ENCODE peak calls at places on chromosomes 5 and 9, in nine cellular contexts. One of them, this sample, is unnamed.

GRCh38 chr9:35827486-35827885 is 1.0 kb downstream of the FAM221B start:
- DNase-seq in A549: no peak
- DNase-seq in Peyer's patch: no peak
- DNase-seq in uterus: no peak
- DNase-seq in stimulated activated CD4-positive, alpha-beta T cell treated with anti-CD3 and anti-CD28 coated beads, Interleukin-4, amount 100 ng/mL, for 1 hour: no peak
- DNase-seq in fibroblast of gingiva: peak; percentile 48
- DNase-seq in posterior cingulate gyrus: no peak
- DNase-seq in NCI-H1105: no peak
- DNase-seq in OCI-M1: no peak
- DNase-seq in this sample: no peak

GRCh38 chr9:19618816-19619215 is 170.0 kb downstream of the SLC24A2 start:
- DNase-seq in A549: no peak
- DNase-seq in Peyer's patch: no peak
- DNase-seq in uterus: no peak
- DNase-seq in stimulated activated CD4-positive, alpha-beta T cell treated with anti-CD3 and anti-CD28 coated beads, Interleukin-4, amount 100 ng/mL, for 1 hour: no peak
- DNase-seq in fibroblast of gingiva: no peak
- DNase-seq in posterior cingulate gyrus: no peak
- DNase-seq in NCI-H1105: peak; percentile 8
- DNase-seq in OCI-M1: no peak
- DNase-seq in this sample: no peak

GRCh38 chr9:126569036-126569435 is 44.7 kb upstream of the LMX1B start:
- DNase-seq in A549: no peak
- DNase-seq in Peyer's patch: no peak
- DNase-seq in uterus: no peak
- DNase-seq in stimulated activated CD4-positive, alpha-beta T cell treated with anti-CD3 and anti-CD28 coated beads, Interleukin-4, amount 100 ng/mL, for 1 hour: no peak
- DNase-seq in fibroblast of gingiva: no peak
- DNase-seq in posterior cingulate gyrus: no peak
- DNase-seq in NCI-H1105: no peak
- DNase-seq in OCI-M1: no peak
- DNase-seq in this sample: no peak

GRCh38 chr5:131394128-131394527 is 130.3 kb downstream of the CDC42SE2 start:
- DNase-seq in A549: no peak
- DNase-seq in Peyer's patch: no peak
- DNase-seq in uterus: no peak
- DNase-seq in stimulated activated CD4-positive, alpha-beta T cell treated with anti-CD3 and anti-CD28 coated beads, Interleukin-4, amount 100 ng/mL, for 1 hour: no peak
- DNase-seq in fibroblast of gingiva: peak; percentile 26
- DNase-seq in posterior cingulate gyrus: no peak
- DNase-seq in NCI-H1105: no peak
- DNase-seq in OCI-M1: no peak
- DNase-seq in this sample: no peak

GRCh38 chr9:97388721-97389238 is 23.1 kb upstream of the TDRD7 start:
- DNase-seq in A549: no peak
- DNase-seq in Peyer's patch: no peak
- DNase-seq in uterus: no peak
- DNase-seq in stimulated activated CD4-positive, alpha-beta T cell treated with anti-CD3 and anti-CD28 coated beads, Interleukin-4, amount 100 ng/mL, for 1 hour: peak; percentile 38
- DNase-seq in fibroblast of gingiva: no peak
- DNase-seq in posterior cingulate gyrus: no peak
- DNase-seq in NCI-H1105: no peak
- DNase-seq in OCI-M1: peak; percentile 22
- DNase-seq in this sample: no peak

GRCh38 chr5:154755361-154756202 is at the start of gene LARP1:
- DNase-seq in A549: no peak
- DNase-seq in Peyer's patch: peak; percentile 70
- DNase-seq in uterus: no peak
- DNase-seq in stimulated activated CD4-positive, alpha-beta T cell treated with anti-CD3 and anti-CD28 coated beads, Interleukin-4, amount 100 ng/mL, for 1 hour: no peak
- DNase-seq in fibroblast of gingiva: no peak
- DNase-seq in posterior cingulate gyrus: peak; percentile 35
- DNase-seq in NCI-H1105: peak; percentile 5
- DNase-seq in OCI-M1: peak; percentile 54
- DNase-seq in this sample: no peak

GRCh38 chr5:38045446-38045845 is 205.6 kb upstream of the GDNF start:
- DNase-seq in A549: no peak
- DNase-seq in Peyer's patch: no peak
- DNase-seq in uterus: no peak
- DNase-seq in stimulated activated CD4-positive, alpha-beta T cell treated with anti-CD3 and anti-CD28 coated beads, Interleukin-4, amount 100 ng/mL, for 1 hour: no peak
- DNase-seq in fibroblast of gingiva: no peak
- DNase-seq in posterior cingulate gyrus: no peak
- DNase-seq in NCI-H1105: no peak
- DNase-seq in OCI-M1: peak; percentile 5
- DNase-seq in this sample: no peak

GRCh38 chr9:27528278-27528885 is 1.2 kb downstream of the MOB3B start:
- DNase-seq in A549: no peak
- DNase-seq in Peyer's patch: peak; percentile 87
- DNase-seq in uterus: peak; percentile 87
- DNase-seq in stimulated activated CD4-positive, alpha-beta T cell treated with anti-CD3 and anti-CD28 coated beads, Interleukin-4, amount 100 ng/mL, for 1 hour: peak; percentile 45
- DNase-seq in fibroblast of gingiva: peak; percentile 55
- DNase-seq in posterior cingulate gyrus: peak; percentile 63
- DNase-seq in NCI-H1105: no peak
- DNase-seq in OCI-M1: peak; percentile 84
- DNase-seq in this sample: no peak

GRCh38 chr5:124512236-124512635 is 234.2 kb downstream of the ZNF608 start:
- DNase-seq in A549: no peak
- DNase-seq in Peyer's patch: no peak
- DNase-seq in uterus: no peak
- DNase-seq in stimulated activated CD4-positive, alpha-beta T cell treated with anti-CD3 and anti-CD28 coated beads, Interleukin-4, amount 100 ng/mL, for 1 hour: no peak
- DNase-seq in fibroblast of gingiva: peak; percentile 35
- DNase-seq in posterior cingulate gyrus: no peak
- DNase-seq in NCI-H1105: no peak
- DNase-seq in OCI-M1: no peak
- DNase-seq in this sample: peak; percentile 66

GRCh38 chr5:59660737-59661136 is 232.8 kb downstream of the PDE4D start:
- DNase-seq in A549: peak; percentile 36
- DNase-seq in Peyer's patch: no peak
- DNase-seq in uterus: no peak
- DNase-seq in stimulated activated CD4-positive, alpha-beta T cell treated with anti-CD3 and anti-CD28 coated beads, Interleukin-4, amount 100 ng/mL, for 1 hour: no peak
- DNase-seq in fibroblast of gingiva: peak; percentile 42
- DNase-seq in posterior cingulate gyrus: no peak
- DNase-seq in NCI-H1105: no peak
- DNase-seq in OCI-M1: peak; percentile 89
- DNase-seq in this sample: no peak

GRCh38 chr9:133320421-133320881 is 15.5 kb downstream of the SURF6 start:
- DNase-seq in A549: no peak
- DNase-seq in Peyer's patch: no peak
- DNase-seq in uterus: no peak
- DNase-seq in stimulated activated CD4-positive, alpha-beta T cell treated with anti-CD3 and anti-CD28 coated beads, Interleukin-4, amount 100 ng/mL, for 1 hour: no peak
- DNase-seq in fibroblast of gingiva: no peak
- DNase-seq in posterior cingulate gyrus: no peak
- DNase-seq in NCI-H1105: no peak
- DNase-seq in OCI-M1: no peak
- DNase-seq in this sample: no peak

GRCh38 chr5:125484272-125485002 is 738.0 kb upstream of the ZNF608 start:
- DNase-seq in A549: peak; percentile 23
- DNase-seq in Peyer's patch: peak; percentile 56
- DNase-seq in uterus: peak; percentile 82
- DNase-seq in stimulated activated CD4-positive, alpha-beta T cell treated with anti-CD3 and anti-CD28 coated beads, Interleukin-4, amount 100 ng/mL, for 1 hour: no peak
- DNase-seq in fibroblast of gingiva: peak; percentile 96
- DNase-seq in posterior cingulate gyrus: peak; percentile 76
- DNase-seq in NCI-H1105: peak; percentile 55
- DNase-seq in OCI-M1: no peak
- DNase-seq in this sample: no peak

GRCh38 chr5:172435362-172436077 is 18.8 kb downstream of the SH3PXD2B start:
- DNase-seq in A549: no peak
- DNase-seq in Peyer's patch: peak; percentile 24
- DNase-seq in uterus: no peak
- DNase-seq in stimulated activated CD4-positive, alpha-beta T cell treated with anti-CD3 and anti-CD28 coated beads, Interleukin-4, amount 100 ng/mL, for 1 hour: no peak
- DNase-seq in fibroblast of gingiva: no peak
- DNase-seq in posterior cingulate gyrus: no peak
- DNase-seq in NCI-H1105: no peak
- DNase-seq in OCI-M1: no peak
- DNase-seq in this sample: no peak

GRCh38 chr5:74622122-74622521 is 18.4 kb downstream of the ENC1 start:
- DNase-seq in A549: no peak
- DNase-seq in Peyer's patch: no peak
- DNase-seq in uterus: no peak
- DNase-seq in stimulated activated CD4-positive, alpha-beta T cell treated with anti-CD3 and anti-CD28 coated beads, Interleukin-4, amount 100 ng/mL, for 1 hour: no peak
- DNase-seq in fibroblast of gingiva: no peak
- DNase-seq in posterior cingulate gyrus: no peak
- DNase-seq in NCI-H1105: no peak
- DNase-seq in OCI-M1: no peak
- DNase-seq in this sample: no peak

GRCh38 chr9:69054989-69055388 is 19.4 kb downstream of the FXN start:
- DNase-seq in A549: no peak
- DNase-seq in Peyer's patch: no peak
- DNase-seq in uterus: no peak
- DNase-seq in stimulated activated CD4-positive, alpha-beta T cell treated with anti-CD3 and anti-CD28 coated beads, Interleukin-4, amount 100 ng/mL, for 1 hour: no peak
- DNase-seq in fibroblast of gingiva: no peak
- DNase-seq in posterior cingulate gyrus: no peak
- DNase-seq in NCI-H1105: no peak
- DNase-seq in OCI-M1: no peak
- DNase-seq in this sample: no peak

GRCh38 chr5:135092476-135092875 is 58.4 kb upstream of the PITX1 start:
- DNase-seq in A549: no peak
- DNase-seq in Peyer's patch: peak; percentile 7
- DNase-seq in uterus: no peak
- DNase-seq in stimulated activated CD4-positive, alpha-beta T cell treated with anti-CD3 and anti-CD28 coated beads, Interleukin-4, amount 100 ng/mL, for 1 hour: no peak
- DNase-seq in fibroblast of gingiva: no peak
- DNase-seq in posterior cingulate gyrus: no peak
- DNase-seq in NCI-H1105: no peak
- DNase-seq in OCI-M1: no peak
- DNase-seq in this sample: no peak

GRCh38 chr5:122959740-122960450 is 76.6 kb downstream of the PPIC start:
- DNase-seq in A549: no peak
- DNase-seq in Peyer's patch: no peak
- DNase-seq in uterus: no peak
- DNase-seq in stimulated activated CD4-positive, alpha-beta T cell treated with anti-CD3 and anti-CD28 coated beads, Interleukin-4, amount 100 ng/mL, for 1 hour: no peak
- DNase-seq in fibroblast of gingiva: no peak
- DNase-seq in posterior cingulate gyrus: no peak
- DNase-seq in NCI-H1105: no peak
- DNase-seq in OCI-M1: no peak
- DNase-seq in this sample: no peak

GRCh38 chr9:126327016-126327749 is 554 bp downstream of the MVB12B start:
- DNase-seq in A549: peak; percentile 44
- DNase-seq in Peyer's patch: no peak
- DNase-seq in uterus: no peak
- DNase-seq in stimulated activated CD4-positive, alpha-beta T cell treated with anti-CD3 and anti-CD28 coated beads, Interleukin-4, amount 100 ng/mL, for 1 hour: peak; percentile 31
- DNase-seq in fibroblast of gingiva: no peak
- DNase-seq in posterior cingulate gyrus: no peak
- DNase-seq in NCI-H1105: peak; percentile 34
- DNase-seq in OCI-M1: no peak
- DNase-seq in this sample: no peak

GRCh38 chr5:167639213-167639612 is 652.2 kb upstream of the WWC1 start:
- DNase-seq in A549: no peak
- DNase-seq in Peyer's patch: no peak
- DNase-seq in uterus: no peak
- DNase-seq in stimulated activated CD4-positive, alpha-beta T cell treated with anti-CD3 and anti-CD28 coated beads, Interleukin-4, amount 100 ng/mL, for 1 hour: no peak
- DNase-seq in fibroblast of gingiva: no peak
- DNase-seq in posterior cingulate gyrus: no peak
- DNase-seq in NCI-H1105: no peak
- DNase-seq in OCI-M1: no peak
- DNase-seq in this sample: no peak

GRCh38 chr5:108681079-108681921 is 66.4 kb upstream of the FER start:
- DNase-seq in A549: peak; percentile 43
- DNase-seq in Peyer's patch: no peak
- DNase-seq in uterus: peak; percentile 28
- DNase-seq in stimulated activated CD4-positive, alpha-beta T cell treated with anti-CD3 and anti-CD28 coated beads, Interleukin-4, amount 100 ng/mL, for 1 hour: no peak
- DNase-seq in fibroblast of gingiva: peak; percentile 70
- DNase-seq in posterior cingulate gyrus: no peak
- DNase-seq in NCI-H1105: no peak
- DNase-seq in OCI-M1: peak; percentile 88
- DNase-seq in this sample: no peak

GRCh38 chr5:159826351-159827222 is 89.7 kb upstream of the ADRA1B start:
- DNase-seq in A549: peak; percentile 76
- DNase-seq in Peyer's patch: no peak
- DNase-seq in uterus: no peak
- DNase-seq in stimulated activated CD4-positive, alpha-beta T cell treated with anti-CD3 and anti-CD28 coated beads, Interleukin-4, amount 100 ng/mL, for 1 hour: no peak
- DNase-seq in fibroblast of gingiva: peak; percentile 25
- DNase-seq in posterior cingulate gyrus: no peak
- DNase-seq in NCI-H1105: no peak
- DNase-seq in OCI-M1: no peak
- DNase-seq in this sample: peak; percentile 10

GRCh38 chr9:22201256-22201655 is 192.2 kb upstream of the CDKN2B start:
- DNase-seq in A549: no peak
- DNase-seq in Peyer's patch: no peak
- DNase-seq in uterus: no peak
- DNase-seq in stimulated activated CD4-positive, alpha-beta T cell treated with anti-CD3 and anti-CD28 coated beads, Interleukin-4, amount 100 ng/mL, for 1 hour: no peak
- DNase-seq in fibroblast of gingiva: no peak
- DNase-seq in posterior cingulate gyrus: no peak
- DNase-seq in NCI-H1105: no peak
- DNase-seq in OCI-M1: no peak
- DNase-seq in this sample: no peak

GRCh38 chr5:79146352-79146751 is 34.7 kb downstream of the BHMT start:
- DNase-seq in A549: no peak
- DNase-seq in Peyer's patch: no peak
- DNase-seq in uterus: no peak
- DNase-seq in stimulated activated CD4-positive, alpha-beta T cell treated with anti-CD3 and anti-CD28 coated beads, Interleukin-4, amount 100 ng/mL, for 1 hour: no peak
- DNase-seq in fibroblast of gingiva: no peak
- DNase-seq in posterior cingulate gyrus: no peak
- DNase-seq in NCI-H1105: no peak
- DNase-seq in OCI-M1: no peak
- DNase-seq in this sample: no peak

GRCh38 chr5:140252470-140253126 is 50.3 kb downstream of the PFDN1 start:
- DNase-seq in A549: no peak
- DNase-seq in Peyer's patch: no peak
- DNase-seq in uterus: no peak
- DNase-seq in stimulated activated CD4-positive, alpha-beta T cell treated with anti-CD3 and anti-CD28 coated beads, Interleukin-4, amount 100 ng/mL, for 1 hour: no peak
- DNase-seq in fibroblast of gingiva: no peak
- DNase-seq in posterior cingulate gyrus: no peak
- DNase-seq in NCI-H1105: no peak
- DNase-seq in OCI-M1: no peak
- DNase-seq in this sample: no peak

GRCh38 chr5:28807230-28807629 is 1768.8 kb upstream of the CDH9 start:
- DNase-seq in A549: no peak
- DNase-seq in Peyer's patch: no peak
- DNase-seq in uterus: no peak
- DNase-seq in stimulated activated CD4-positive, alpha-beta T cell treated with anti-CD3 and anti-CD28 coated beads, Interleukin-4, amount 100 ng/mL, for 1 hour: no peak
- DNase-seq in fibroblast of gingiva: no peak
- DNase-seq in posterior cingulate gyrus: no peak
- DNase-seq in NCI-H1105: no peak
- DNase-seq in OCI-M1: peak; percentile 27
- DNase-seq in this sample: no peak

GRCh38 chr5:136192526-136193395 is at the start of gene SMIM32:
- DNase-seq in A549: no peak
- DNase-seq in Peyer's patch: peak; percentile 80
- DNase-seq in uterus: no peak
- DNase-seq in stimulated activated CD4-positive, alpha-beta T cell treated with anti-CD3 and anti-CD28 coated beads, Interleukin-4, amount 100 ng/mL, for 1 hour: no peak
- DNase-seq in fibroblast of gingiva: no peak
- DNase-seq in posterior cingulate gyrus: peak; percentile 45
- DNase-seq in NCI-H1105: no peak
- DNase-seq in OCI-M1: no peak
- DNase-seq in this sample: no peak

GRCh38 chr5:149049371-149049781 is 13.5 kb downstream of the SH3TC2 start:
- DNase-seq in A549: no peak
- DNase-seq in Peyer's patch: no peak
- DNase-seq in uterus: no peak
- DNase-seq in stimulated activated CD4-positive, alpha-beta T cell treated with anti-CD3 and anti-CD28 coated beads, Interleukin-4, amount 100 ng/mL, for 1 hour: no peak
- DNase-seq in fibroblast of gingiva: no peak
- DNase-seq in posterior cingulate gyrus: no peak
- DNase-seq in NCI-H1105: no peak
- DNase-seq in OCI-M1: peak; percentile 16
- DNase-seq in this sample: no peak

GRCh38 chr5:106121972-106122605 is 1548.6 kb downstream of the EFNA5 start:
- DNase-seq in A549: peak; percentile 28
- DNase-seq in Peyer's patch: no peak
- DNase-seq in uterus: no peak
- DNase-seq in stimulated activated CD4-positive, alpha-beta T cell treated with anti-CD3 and anti-CD28 coated beads, Interleukin-4, amount 100 ng/mL, for 1 hour: no peak
- DNase-seq in fibroblast of gingiva: no peak
- DNase-seq in posterior cingulate gyrus: no peak
- DNase-seq in NCI-H1105: no peak
- DNase-seq in OCI-M1: peak; percentile 52
- DNase-seq in this sample: no peak

GRCh38 chr9:131008909-131009618 is at the start of gene LAMC3:
- DNase-seq in A549: peak; percentile 65
- DNase-seq in Peyer's patch: no peak
- DNase-seq in uterus: no peak
- DNase-seq in stimulated activated CD4-positive, alpha-beta T cell treated with anti-CD3 and anti-CD28 coated beads, Interleukin-4, amount 100 ng/mL, for 1 hour: no peak
- DNase-seq in fibroblast of gingiva: no peak
- DNase-seq in posterior cingulate gyrus: no peak
- DNase-seq in NCI-H1105: no peak
- DNase-seq in OCI-M1: no peak
- DNase-seq in this sample: no peak

GRCh38 chr5:157471709-157472108 is 11.7 kb downstream of the NIPAL4 start:
- DNase-seq in A549: peak; percentile 50
- DNase-seq in Peyer's patch: no peak
- DNase-seq in uterus: no peak
- DNase-seq in stimulated activated CD4-positive, alpha-beta T cell treated with anti-CD3 and anti-CD28 coated beads, Interleukin-4, amount 100 ng/mL, for 1 hour: no peak
- DNase-seq in fibroblast of gingiva: peak; percentile 11
- DNase-seq in posterior cingulate gyrus: no peak
- DNase-seq in NCI-H1105: no peak
- DNase-seq in OCI-M1: peak; percentile 54
- DNase-seq in this sample: no peak

GRCh38 chr5:98292496-98292895 is 481.0 kb upstream of the RGMB start:
- DNase-seq in A549: no peak
- DNase-seq in Peyer's patch: no peak
- DNase-seq in uterus: no peak
- DNase-seq in stimulated activated CD4-positive, alpha-beta T cell treated with anti-CD3 and anti-CD28 coated beads, Interleukin-4, amount 100 ng/mL, for 1 hour: no peak
- DNase-seq in fibroblast of gingiva: no peak
- DNase-seq in posterior cingulate gyrus: no peak
- DNase-seq in NCI-H1105: no peak
- DNase-seq in OCI-M1: no peak
- DNase-seq in this sample: no peak

This sample was measured in cerebellar nuclear complex.